ENCODE peak calls at places on chromosomes 2 and 18, in five cellular contexts. L, E, P, J and B are unnamed samples.
A peak's percentile ranks its signal among the peaks of the same experiment; 100 is the strongest.

GRCh38 chr2:236674646-236675045 is 105.0 kb downstream of the ACKR3 start:
- DNase-seq in P (no peak), L (no peak), J (peak; percentile 8), E (no peak), B (no peak)

GRCh38 chr18:75041586-75041985 is 167.4 kb downstream of the PTGR3 start:
- DNase-seq in L (no peak), J (no peak), E (no peak), P (no peak), B (no peak)

GRCh38 chr2:237167934-237168333 is 82.2 kb downstream of the COPS8 start:
- DNase-seq in J (no peak), L (no peak), P (no peak), E (no peak), B (no peak)

GRCh38 chr2:69083126-69083733 is 70.3 kb downstream of the ANTXR1 start:
- DNase-seq in J (no peak), P (no peak), E (peak; percentile 43), L (no peak), B (peak; percentile 36)

GRCh38 chr2:43039376-43040080 is 186.9 kb downstream of the ZFP36L2 start:
- DNase-seq in L (no peak), P (no peak), J (peak; percentile 83), E (no peak), B (no peak)

GRCh38 chr2:207119048-207119447 is 46.7 kb downstream of the KLF7 start:
- DNase-seq in P (no peak), E (no peak), J (no peak), L (no peak), B (no peak)

GRCh38 chr2:124566518-124566970 is 541.5 kb downstream of the CNTNAP5 start:
- DNase-seq in L (no peak), E (no peak), J (no peak), P (no peak), B (peak; percentile 30)

GRCh38 chr2:135047295-135047694 is at the start of gene MAP3K19:
- DNase-seq in J (no peak), L (no peak), E (no peak), P (no peak), B (no peak)

GRCh38 chr2:231928901-231929725 is 2.9 kb upstream of the NPPC start:
- DNase-seq in J (peak; percentile 56), L (no peak), E (no peak), P (no peak), B (no peak)

GRCh38 chr2:179129574-179130238 is 79.8 kb upstream of the CCDC141 start:
- DNase-seq in E (no peak), J (no peak), L (no peak), P (peak; percentile 36), B (no peak)

GRCh38 chr18:75319905-75320304 is 107.6 kb downstream of the SMIM21 start:
- DNase-seq in E (no peak), P (no peak), J (no peak), L (no peak), B (no peak)

GRCh38 chr2:29323301-29323700 is 208.1 kb downstream of the CLIP4 start:
- DNase-seq in E (no peak), J (no peak), P (no peak), L (no peak), B (no peak)

GRCh38 chr2:65835975-65836549 is 403.7 kb upstream of the SPRED2 start:
- DNase-seq in P (no peak), J (no peak), L (no peak), E (no peak), B (no peak)

GRCh38 chr2:104847821-104848160 is 6.1 kb upstream of the POU3F3 start:
- DNase-seq in J (no peak), L (no peak), E (no peak), P (no peak), B (no peak)

GRCh38 chr2:20091305-20091991 is 40.0 kb upstream of the LAPTM4A start:
- DNase-seq in L (no peak), J (peak; percentile 88), P (no peak), E (no peak), B (no peak)

GRCh38 chr2:10486601-10487079 is 38.5 kb upstream of the ODC1 start:
- DNase-seq in P (no peak), J (no peak), E (no peak), L (no peak), B (no peak)

GRCh38 chr2:109403841-109404201 is 209.9 kb downstream of the SEPTIN10 start:
- DNase-seq in L (no peak), J (no peak), E (no peak), P (no peak), B (no peak)

GRCh38 chr2:13676269-13676668 is 956.2 kb upstream of the LRATD1 start:
- DNase-seq in L (no peak), J (no peak), E (no peak), P (no peak), B (no peak)

GRCh38 chr2:118577202-118577601 is 270.2 kb downstream of the EN1 start:
- DNase-seq in E (no peak), J (no peak), L (no peak), P (no peak), B (no peak)